ENCODE peak calls at places on chromosomes 2 and 18, in six cellular contexts. O is vagina, M is heart left ventricle, G is adrenal gland, J is prostate gland, N is Peyer's patch. K is an unnamed sample.

GRCh38 chr18:44789704-44790103 is 109.0 kb downstream of the SETBP1 start:
- DNase-seq in G (no peak), O (no peak), J (no peak), M (peak; percentile 45), N (no peak), K (no peak)

GRCh38 chr18:34039194-34039593 is 185.5 kb downstream of the NOL4 start:
- DNase-seq in M (no peak), J (no peak), O (no peak), G (no peak), N (no peak), K (no peak)

GRCh38 chr18:49613741-49614151 is 51.9 kb downstream of the LIPG start:
- DNase-seq in G (no peak), N (peak; percentile 79), M (no peak), J (peak; percentile 54), O (no peak), K (no peak)

GRCh38 chr2:147182260-147182659 is 662.6 kb upstream of the ACVR2A start:
- DNase-seq in N (peak; percentile 42), G (no peak), J (no peak), O (no peak), M (no peak), K (no peak)

GRCh38 chr2:128464456-128464855 is 145.8 kb upstream of the HS6ST1 start:
- DNase-seq in J (no peak), G (peak; percentile 8), M (no peak), O (no peak), N (no peak), K (no peak)

GRCh38 chr18:28193177-28193778 is 16.3 kb upstream of the CDH2 start:
- DNase-seq in O (no peak), J (no peak), N (no peak), M (no peak), G (no peak), K (no peak)

GRCh38 chr18:36711813-36712444 is 116.9 kb downstream of the TPGS2 start:
- DNase-seq in J (no peak), O (no peak), M (peak; percentile 50), G (peak; percentile 91), N (no peak), K (no peak)

GRCh38 chr2:56168163-56168562 is 15.6 kb upstream of the CCDC85A start:
- DNase-seq in O (no peak), M (no peak), G (no peak), J (no peak), N (no peak), K (no peak)

GRCh38 chr2:30444283-30444682 is 2.8 kb upstream of the LCLAT1 start:
- DNase-seq in O (no peak), G (no peak), N (no peak), M (no peak), J (no peak), K (no peak)

GRCh38 chr2:39845460-39846146 is 66.5 kb upstream of the THUMPD2 start:
- DNase-seq in G (no peak), O (no peak), N (no peak), M (no peak), J (no peak), K (no peak)

GRCh38 chr18:9204659-9205058 is 68.1 kb downstream of the ANKRD12 start:
- DNase-seq in J (no peak), M (no peak), N (no peak), G (no peak), O (no peak), K (no peak)

GRCh38 chr2:202762546-202762945 is 109.0 kb downstream of the ICA1L start:
- DNase-seq in N (no peak), M (no peak), G (no peak), J (no peak), O (no peak), K (no peak)

GRCh38 chr18:74069178-74070050 is 78.2 kb downstream of the FBXO15 start:
- DNase-seq in J (no peak), M (no peak), N (no peak), G (no peak), O (no peak), K (no peak)

DNA sequence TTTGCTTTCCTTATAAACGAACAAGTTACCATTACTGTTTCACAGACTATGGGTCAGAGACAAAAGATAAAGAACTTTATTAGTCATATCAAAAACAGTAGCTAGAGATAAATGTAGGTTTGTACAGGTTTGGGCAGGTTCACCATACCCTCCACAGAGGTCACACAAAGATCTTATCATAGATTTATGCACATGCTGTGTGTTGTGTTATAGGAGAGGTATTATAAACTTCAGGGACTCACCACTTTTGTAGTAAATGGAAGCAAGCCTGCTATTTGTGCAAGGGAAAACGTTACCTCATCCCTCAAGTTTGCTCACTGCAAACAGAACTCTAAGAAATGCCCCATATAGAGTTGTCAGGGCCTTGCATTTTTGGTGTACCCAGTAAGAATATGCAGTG is 584.5 kb upstream of the LRRTM1 start:
- DNase-seq in O (no peak), M (no peak), J (no peak), N (no peak), G (no peak), K (no peak)
- H3K27me3 ChIP-seq in O (no peaks in the 10 kb centered on the region), M (no peaks in the 10 kb centered on the region), J (no peaks in the 10 kb centered on the region), N (no peaks in the 10 kb centered on the region), G (no peaks in the 10 kb centered on the region), K (no peaks in the 10 kb centered on the region)

GRCh38 chr2:65706376-65706775 is 274.0 kb upstream of the SPRED2 start:
- DNase-seq in G (no peak), J (no peak), N (no peak), O (no peak), M (no peak), K (no peak)

GRCh38 chr2:65711863-65712262 is 279.5 kb upstream of the SPRED2 start:
- DNase-seq in O (no peak), J (no peak), M (no peak), G (no peak), N (no peak), K (no peak)

GRCh38 chr2:65710356-65710755 is 278.0 kb upstream of the SPRED2 start:
- DNase-seq in O (no peak), J (no peak), N (no peak), G (no peak), M (no peak), K (no peak)

GRCh38 chr2:65708129-65708528 is 275.7 kb upstream of the SPRED2 start:
- DNase-seq in O (no peak), N (no peak), J (no peak), M (no peak), G (no peak), K (no peak)

GRCh38 chr2:65710779-65711295 is 278.4 kb upstream of the SPRED2 start:
- DNase-seq in O (no peak), N (no peak), J (no peak), M (no peak), G (no peak), K (no peak)
- TF ChIP-seq POLR2A in O (no peak), N (no peak), J (no peak), M (no peak), G (no peak), K (no peak)

GRCh38 chr18:13914170-13914569 is 1.2 kb downstream of the MC2R start:
- DNase-seq in J (no peak), N (no peak), M (no peak), O (no peak), G (peak; percentile 34), K (no peak)

GRCh38 chr18:13915973-13916372 is 637 bp upstream of the MC2R start:
- DNase-seq in O (no peak), M (peak; percentile 32), J (peak; percentile 65), G (peak; percentile 72), N (no peak), K (no peak)

GRCh38 chr18:13914756-13915155 is 580 bp downstream of the MC2R start:
- DNase-seq in J (no peak), O (no peak), M (no peak), G (peak; percentile 44), N (no peak), K (no peak)

GRCh38 chr18:13916559-13916958 is 1.2 kb upstream of the MC2R start:
- DNase-seq in O (no peak), N (no peak), M (no peak), J (no peak), G (no peak), K (no peak)

GRCh38 chr18:13915391-13915790 is at the start of gene MC2R:
- DNase-seq in O (no peak), J (no peak), M (no peak), G (peak; percentile 64), N (no peak), K (no peak)
- H3K27me3 ChIP-seq in O (no peaks in the 10 kb centered on the region), J (no peaks in the 10 kb centered on the region), M (no peaks in the 10 kb centered on the region), G (no peaks in the 10 kb centered on the region), N (no peaks in the 10 kb centered on the region), K (no peaks in the 10 kb centered on the region)

GRCh38 chr2:27379383-27379839 is 1.1 kb downstream of the ZNF513 start:
- DNase-seq in M (no peak), O (no peak), N (no peak), J (no peak), G (no peak), K (no peak)

GRCh38 chr2:27381577-27382181 is 1.1 kb upstream of the ZNF513 start:
- DNase-seq in G (peak; percentile 35), N (no peak), J (no peak), M (no peak), O (no peak), K (no peak)

GRCh38 chr2:27378809-27379290 is 1.7 kb downstream of the ZNF513 start:
- DNase-seq in J (no peak), M (no peak), G (peak; percentile 31), O (no peak), N (no peak), K (no peak)

GRCh38 chr2:27380626-27381556 is at the start of gene ZNF513:
- DNase-seq in M (peak; percentile 97), J (peak; percentile 98), O (no peak), N (peak; percentile 97), G (peak; percentile 98), K (peak; percentile 96)

GRCh38 chr2:27379840-27380625 is 501 bp downstream of the ZNF513 start:
- DNase-seq in G (peak; percentile 84), N (peak; percentile 57), M (peak; percentile 77), O (no peak), J (peak; percentile 36), K (no peak)
- TF ChIP-seq POLR2A in G (no peak), N (peak; percentile 42), M (no peak), O (no peak), J (no peak), K (no peak)

DNA sequence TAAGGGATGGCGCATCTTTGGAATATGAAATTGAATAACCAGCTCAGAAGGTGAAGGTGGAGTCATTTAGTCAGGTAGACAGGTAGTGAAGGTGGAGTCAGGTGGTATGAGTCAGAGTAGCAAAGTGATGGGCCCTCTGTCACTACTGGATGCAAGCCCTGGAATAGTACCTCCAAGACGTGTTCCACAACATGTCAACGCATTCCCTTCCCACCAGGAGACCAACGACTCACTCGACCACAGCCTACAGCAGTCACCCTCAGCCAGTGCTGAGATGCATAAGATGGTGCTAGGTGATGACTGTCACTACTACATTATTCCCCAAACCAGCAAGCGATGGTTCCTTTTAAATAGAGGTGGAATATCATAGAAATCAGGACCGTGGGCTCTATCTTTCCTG is 6.8 kb downstream of the CPLX4 start:
- DNase-seq in M (no peak), N (no peak), O (no peak), J (no peak), G (no peak), K (no peak)
- H3K27me3 ChIP-seq in M (peaks cover 2% of the 10 kb centered on the region), N (peaks cover 4% of the 10 kb centered on the region), O (no peaks in the 10 kb centered on the region), J (no peaks in the 10 kb centered on the region), G (peaks cover 16% of the 10 kb centered on the region), K (no peaks in the 10 kb centered on the region)

GRCh38 chr2:160492401-160493226 is 993 bp downstream of the RBMS1 start:
- DNase-seq in G (peak; percentile 74), J (peak; percentile 73), M (peak; percentile 84), O (no peak), N (peak; percentile 63), K (peak; percentile 53)
- TF ChIP-seq POLR2A in G (peak; percentile 50), J (no peak), M (no peak), O (peak; percentile 15), N (no peak), K (no peak)

K was measured in breast epithelium.